ENCODE peak calls at places on chromosomes 2 and 18, in eight cellular contexts. C, U, J, H, W, M, Z and I are unnamed samples.

GRCh38 chr2:37869756-37870155 is 55.3 kb upstream of the RMDN2 start:
- DNase-seq in Z (no peak), C (no peak), H (no peak), U (no peak), J (peak), M (no peak), W (no peak), I (peak)

GRCh38 chr2:95389256-95390119 is 13.0 kb upstream of the FAHD2A start:
- DNase-seq in W (no peak), J (no peak), C (peak), Z (peak), H (no peak), M (no peak), U (peak), I (peak)

GRCh38 chr2:68716948-68717661 is 17.5 kb upstream of the ARHGAP25 start:
- DNase-seq in J (no peak), W (no peak), M (no peak), Z (no peak), U (no peak), H (no peak), C (no peak), I (no peak)

GRCh38 chr18:28175930-28176673 is 828 bp downstream of the CDH2 start:
- DNase-seq in M (no peak), U (no peak), J (peak), Z (peak), H (no peak), C (peak), W (no peak), I (no peak)

GRCh38 chr18:79217979-79218604 is 148.9 kb downstream of the ATP9B start:
- DNase-seq in C (no peak), U (no peak), H (no peak), W (no peak), Z (peak), M (no peak), J (no peak), I (no peak)

GRCh38 chr2:207248702-207249355 is 83.1 kb upstream of the KLF7 start:
- DNase-seq in H (no peak), Z (no peak), M (no peak), J (no peak), W (no peak), C (peak), U (no peak), I (no peak)

GRCh38 chr2:98727369-98727749 is 3.6 kb downstream of the MGAT4A start:
- DNase-seq in W (no peak), C (no peak), Z (no peak), M (no peak), U (no peak), J (no peak), H (no peak), I (no peak)

GRCh38 chr2:141554810-141555209 is 576.0 kb downstream of the LRP1B start:
- DNase-seq in M (peak), Z (peak), J (peak), U (no peak), W (peak), H (no peak), C (peak), I (peak)